ENCODE peak calls at places on chromosomes 7 and 10, in six cellular contexts. D, J, U, X, H and G are unnamed samples.
A peak's percentile ranks its signal among the peaks of the same experiment; 100 is the strongest.

GRCh38 chr7:27972272-27972671 is 208.3 kb downstream of the JAZF1 start:
- DNase-seq in D (no peak), J (no peak), U (no peak), X (no peak), H (no peak), G (no peak)

GRCh38 chr10:15813415-15813814 is 46.9 kb downstream of the MINDY3 start:
- DNase-seq in D (no peak), J (no peak), U (peak; percentile 15), X (no peak), H (no peak), G (no peak)

GRCh38 chr10:110206988-110207804 is at the start of gene MXI1:
- DNase-seq in D (peak; percentile 85), J (peak; percentile 87), U (peak; percentile 82), X (peak; percentile 82), H (peak; percentile 72), G (peak; percentile 98)

GRCh38 chr7:33248663-33249062 is 119.3 kb downstream of the BBS9 start:
- DNase-seq in D (no peak), J (no peak), U (peak; percentile 8), X (no peak), H (no peak), G (no peak)

GRCh38 chr7:139683137-139683871 is 94.5 kb downstream of the HIPK2 start:
- DNase-seq in D (no peak), J (no peak), U (peak; percentile 33), X (no peak), H (no peak), G (peak; percentile 58)

GRCh38 chr10:17206210-17206709 is 4.8 kb upstream of the TRDMT1 start:
- DNase-seq in D (no peak), J (no peak), U (peak; percentile 59), X (no peak), H (no peak), G (peak; percentile 92)

GRCh38 chr7:125670926-125671572 is 741.4 kb upstream of the POT1 start:
- DNase-seq in D (no peak), J (no peak), U (peak; percentile 33), X (no peak), H (no peak), G (no peak)

GRCh38 chr10:110311357-110311949 is 6.7 kb upstream of the SMNDC1 start:
- DNase-seq in D (peak; percentile 57), J (no peak), U (peak; percentile 74), X (no peak), H (peak; percentile 41), G (no peak)

GRCh38 chr10:88471909-88472308 is 111.2 kb downstream of the RNLS start:
- DNase-seq in D (no peak), J (no peak), U (no peak), X (no peak), H (no peak), G (no peak)
- TF ChIP-seq CTCF in D (no peak), J (no peak), U (no peak), X (no peak), H (no peak), G (no peak)

DNA sequence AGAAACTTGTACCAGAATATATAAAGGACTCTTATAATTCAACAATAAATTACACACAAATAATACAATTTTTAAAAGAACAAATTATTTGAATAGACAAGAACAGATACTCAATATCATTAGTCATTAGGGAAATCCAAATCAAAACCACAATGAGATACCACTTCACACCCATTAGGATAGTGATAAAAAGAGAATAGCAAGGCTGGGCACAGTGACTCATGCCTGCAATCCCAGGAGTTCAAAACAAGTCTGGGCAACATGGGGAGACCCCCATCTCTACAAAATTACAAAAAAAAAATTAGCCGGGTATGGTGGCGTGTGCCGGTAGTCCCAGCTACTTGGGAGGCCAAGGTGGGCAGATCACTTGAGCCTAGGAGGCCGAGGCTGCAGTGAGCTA is 52.2 kb upstream of the KCNIP2 start:
- DNase-seq in D (no peak), J (no peak), U (no peak), X (no peak), H (no peak), G (no peak)
- H3K4me1 ChIP-seq in D (no peaks in the 10 kb centered on the region), J (no peaks in the 10 kb centered on the region), U (no peaks in the 10 kb centered on the region), X (peaks cover 6% of the 10 kb centered on the region), H (peaks cover 1% of the 10 kb centered on the region), G (peaks cover 13% of the 10 kb centered on the region)

DNA sequence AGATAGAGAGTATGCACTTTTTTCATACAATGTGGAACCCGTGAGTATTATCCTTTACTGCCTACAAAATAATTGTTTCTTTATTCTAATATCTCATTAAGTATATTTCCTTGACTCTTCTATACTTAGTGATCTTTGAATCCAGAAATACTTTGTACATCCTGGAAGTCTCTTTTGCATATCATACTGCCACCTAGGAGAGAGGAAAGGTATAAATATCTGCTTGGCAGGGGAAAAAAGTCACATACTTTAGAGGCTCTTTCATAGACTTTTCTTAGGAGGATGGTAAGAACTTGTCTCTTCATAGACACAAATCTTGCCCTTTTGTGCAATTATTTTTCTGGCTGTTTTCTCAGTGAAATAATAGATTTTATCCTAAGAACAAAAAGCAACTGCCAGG is 436.0 kb downstream of the PAXIP1 start:
- DNase-seq in D (no peak), J (no peak), U (no peak), X (no peak), H (no peak), G (peak; percentile 11)
- TF ChIP-seq CTCF in D (no peak), J (no peak), U (no peak), X (no peak), H (no peak), G (no peak)

GRCh38 chr7:16811555-16811954 is 6.8 kb upstream of the AGR2 start:
- DNase-seq in D (no peak), J (no peak), U (peak; percentile 62), X (no peak), H (no peak), G (no peak)
- H3K4me1 ChIP-seq in D (no peaks in the 10 kb centered on the region), J (no peaks in the 10 kb centered on the region), U (no peaks in the 10 kb centered on the region), X (no peaks in the 10 kb centered on the region), H (no peaks in the 10 kb centered on the region), G (peaks cover 17% of the 10 kb centered on the region)

GRCh38 chr10:103353281-103353680 is 2.3 kb upstream of the PCGF6 start:
- DNase-seq in D (no peak), J (no peak), U (no peak), X (no peak), H (no peak), G (peak; percentile 53)

GRCh38 chr10:103355906-103356599 is 5.1 kb upstream of the PCGF6 start:
- DNase-seq in D (no peak), J (no peak), U (no peak), X (no peak), H (no peak), G (no peak)

GRCh38 chr10:103350175-103350521 is 792 bp downstream of the PCGF6 start:
- DNase-seq in D (no peak), J (no peak), U (no peak), X (no peak), H (no peak), G (no peak)

GRCh38 chr10:103350522-103351260 is at the start of gene PCGF6:
- DNase-seq in D (peak; percentile 83), J (peak; percentile 83), U (peak; percentile 75), X (peak; percentile 85), H (peak; percentile 79), G (peak; percentile 98)
- TF ChIP-seq CTCF in D (no peak), J (no peak), U (peak; percentile 6), X (peak; percentile 30), H (no peak), G (no peak)

GRCh38 chr7:1535100-1535458 is 4.6 kb downstream of the MAFK start:
- DNase-seq in D (no peak), J (peak; percentile 65), U (no peak), X (no peak), H (no peak), G (no peak)
- H3K4me1 ChIP-seq in D (peaks cover 18% of the 10 kb centered on the region), J (no peaks in the 10 kb centered on the region), U (peaks cover 41% of the 10 kb centered on the region), X (peaks cover 63% of the 10 kb centered on the region), H (peaks cover 27% of the 10 kb centered on the region), G (peaks cover 52% of the 10 kb centered on the region)

GRCh38 chr10:51895209-51895608 is 195.8 kb upstream of the CSTF2T start:
- DNase-seq in D (no peak), J (peak; percentile 69), U (peak; percentile 87), X (no peak), H (peak; percentile 81), G (peak; percentile 72)

GRCh38 chr10:51892313-51892712 is 192.9 kb upstream of the CSTF2T start:
- DNase-seq in D (no peak), J (no peak), U (no peak), X (no peak), H (no peak), G (no peak)

GRCh38 chr10:51894752-51895151 is 195.4 kb upstream of the CSTF2T start:
- DNase-seq in D (no peak), J (no peak), U (peak; percentile 56), X (no peak), H (no peak), G (no peak)

GRCh38 chr10:51896849-51897248 is 197.5 kb upstream of the CSTF2T start:
- DNase-seq in D (no peak), J (no peak), U (peak; percentile 86), X (no peak), H (no peak), G (no peak)

DNA sequence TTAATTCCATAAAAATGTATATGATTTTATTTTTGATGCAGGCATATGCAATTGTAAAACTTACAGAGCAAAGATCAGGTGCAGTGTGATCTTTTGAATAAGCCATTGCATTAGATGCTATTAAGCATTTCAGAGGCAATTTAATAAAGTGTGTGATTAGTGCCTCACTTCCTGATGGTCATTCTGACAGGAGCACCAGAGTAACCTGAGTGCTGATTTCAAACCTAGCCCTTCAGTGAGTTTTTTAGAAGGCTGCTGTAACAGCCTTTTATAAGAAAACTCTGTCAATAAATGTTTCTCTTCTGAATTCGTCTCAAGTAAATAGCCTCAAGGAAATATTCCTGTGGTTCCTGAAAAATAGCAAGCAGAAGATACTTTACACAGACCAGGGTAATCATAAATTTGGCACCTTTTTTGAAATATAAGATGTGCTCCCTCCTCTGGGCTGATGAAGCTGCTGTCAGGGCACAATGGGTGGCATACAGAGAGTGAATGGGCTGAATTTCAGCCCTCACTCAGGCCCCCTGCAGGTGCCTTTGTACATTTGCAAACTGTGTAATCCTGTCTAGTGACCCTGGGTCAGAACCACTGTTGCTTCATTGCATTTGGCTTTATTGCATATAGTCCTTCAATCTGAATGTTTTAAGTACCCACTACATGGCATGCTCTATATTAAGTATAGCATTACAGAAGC is 193.7 kb upstream of the CSTF2T start:
- DNase-seq in D (no peak), J (no peak), U (peak; percentile 35), X (no peak), H (peak; percentile 29), G (no peak)
- TF ChIP-seq CTCF in D (no peak), J (no peak), U (peak; percentile 37), X (no peak), H (no peak), G (peak; percentile 42)